ENCODE peak calls at places on chromosomes 4 and X, in four cellular contexts. V is fibroblast of lung, M is cardiac muscle cell, A is heart left ventricle. B is an unnamed sample.

GRCh38 chrX:16205840-16206239 is 38.6 kb downstream of the MAGEB17 start:
- DNase-seq in V (peak; percentile 16), M (no peak), A (no peak), B (no peak)

GRCh38 chrX:78527263-78527662 is 131.9 kb downstream of the RTL3 start:
- DNase-seq in V (no peak), M (no peak), A (no peak), B (no peak)

GRCh38 chr4:98633159-98633558 is 25.3 kb downstream of the TSPAN5 start:
- DNase-seq in V (no peak), M (no peak), A (no peak), B (no peak)

GRCh38 chr4:66376396-66376795 is 706.1 kb upstream of the EPHA5 start:
- DNase-seq in V (no peak), M (peak; percentile 19), A (no peak), B (no peak)

GRCh38 chrX:33210156-33210555 is 1.2 kb downstream of the DMD start:
- DNase-seq in V (no peak), M (no peak), A (no peak), B (no peak)

GRCh38 chr4:60757986-60758385 is 442.1 kb upstream of the ADGRL3 start:
- DNase-seq in V (peak; percentile 19), M (peak; percentile 19), A (no peak), B (no peak)

GRCh38 chrX:101682723-101683122 is 23.1 kb upstream of the ARMCX2 start:
- DNase-seq in V (peak; percentile 1), M (no peak), A (no peak), B (no peak)

GRCh38 chr4:53015681-53016080 is 153.6 kb downstream of the RASL11B start:
- DNase-seq in V (peak; percentile 81), M (peak; percentile 91), A (peak; percentile 19), B (no peak)

GRCh38 chr4:47686294-47686872 is 151.5 kb downstream of the CORIN start:
- DNase-seq in V (peak; percentile 55), M (peak; percentile 56), A (peak; percentile 18), B (peak; percentile 26)

GRCh38 chrX:1006156-1006730 is 206.2 kb downstream of the CRLF2 start:
- DNase-seq in V (no peak), M (no peak), A (no peak), B (no peak)

GRCh38 chr4:85717847-85718246 is 242.9 kb downstream of the ARHGAP24 start:
- DNase-seq in V (no peak), M (no peak), A (no peak), B (no peak)

GRCh38 chr4:99029852-99030251 is 34.3 kb downstream of the METAP1 start:
- DNase-seq in V (no peak), M (no peak), A (no peak), B (no peak)

DNA sequence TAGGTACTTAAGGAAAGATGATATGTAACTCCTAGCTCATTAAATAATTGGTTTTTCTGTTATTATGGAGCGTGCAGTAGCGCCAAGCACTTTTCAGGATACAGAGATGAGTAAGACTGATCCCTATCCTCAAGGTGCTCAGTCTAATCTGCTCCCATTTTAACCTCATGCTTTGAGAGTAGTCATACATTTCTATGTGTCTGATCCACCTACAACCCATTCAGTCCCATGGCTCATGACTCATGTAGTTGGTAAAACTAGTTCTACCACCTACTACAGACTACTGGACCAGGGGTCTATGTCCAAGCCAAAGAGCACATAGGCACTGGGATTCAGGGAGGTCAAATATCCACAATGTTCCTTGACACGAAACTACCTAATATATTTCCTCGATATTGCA is 60.8 kb downstream of the TMEM154 start:
- DNase-seq in V (no peak), M (no peak), A (no peak), B (no peak)
- H3K4me3 ChIP-seq in V (no peak overlapping the region), M (no peak overlapping the region), A (no peak overlapping the region), B (no peak overlapping the region)

GRCh38 chr4:183397741-183398297 is 46.6 kb upstream of the CDKN2AIP start:
- DNase-seq in V (no peak), M (no peak), A (no peak), B (no peak)
- H3K4me3 ChIP-seq in V (no peak overlapping the region), M (no peak overlapping the region), A (peak overlapping the region; percentile 59), B (peak overlapping the region; percentile 38)

GRCh38 chr4:140156529-140157171 is 2.7 kb upstream of the MAML3 start:
- DNase-seq in V (no peak), M (no peak), A (no peak), B (no peak)
- H3K4me3 ChIP-seq in V (no peak overlapping the region), M (no peak overlapping the region), A (no peak overlapping the region), B (no peak overlapping the region)

DNA sequence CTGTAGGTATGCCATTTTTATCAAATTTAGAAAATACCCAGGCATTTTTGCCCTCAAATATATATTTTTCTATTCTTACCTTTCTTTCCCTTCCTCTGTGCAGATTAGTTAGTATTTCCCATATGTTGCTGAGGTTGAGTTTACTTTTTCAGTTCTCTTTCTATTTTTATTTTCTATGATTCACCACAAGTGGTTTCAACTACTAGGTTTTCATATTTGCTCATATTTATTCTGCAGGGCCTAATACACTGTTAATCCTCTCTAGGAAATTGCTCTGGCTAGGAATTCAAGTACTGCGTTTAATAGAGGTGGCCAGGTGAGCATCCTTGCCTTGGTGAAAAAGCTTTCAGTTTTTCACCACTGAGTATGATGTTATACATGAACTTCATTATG is 1535.3 kb upstream of the PCDH10 start:
- DNase-seq in V (peak; percentile 7), M (no peak), A (no peak), B (no peak)
- H3K4me3 ChIP-seq in V (no peak overlapping the region), M (no peak overlapping the region), A (no peak overlapping the region), B (no peak overlapping the region)

GRCh38 chr4:40331092-40331824 is 3.9 kb upstream of the CHRNA9 start:
- DNase-seq in V (peak; percentile 79), M (peak; percentile 67), A (no peak), B (peak; percentile 40)

GRCh38 chr4:40331937-40332336 is 3.2 kb upstream of the CHRNA9 start:
- DNase-seq in V (no peak), M (no peak), A (no peak), B (no peak)

GRCh38 chr4:40328383-40328782 is 6.8 kb upstream of the CHRNA9 start:
- DNase-seq in V (no peak), M (no peak), A (no peak), B (no peak)

GRCh38 chr4:40329805-40330204 is 5.3 kb upstream of the CHRNA9 start:
- DNase-seq in V (no peak), M (no peak), A (no peak), B (no peak)

DNA sequence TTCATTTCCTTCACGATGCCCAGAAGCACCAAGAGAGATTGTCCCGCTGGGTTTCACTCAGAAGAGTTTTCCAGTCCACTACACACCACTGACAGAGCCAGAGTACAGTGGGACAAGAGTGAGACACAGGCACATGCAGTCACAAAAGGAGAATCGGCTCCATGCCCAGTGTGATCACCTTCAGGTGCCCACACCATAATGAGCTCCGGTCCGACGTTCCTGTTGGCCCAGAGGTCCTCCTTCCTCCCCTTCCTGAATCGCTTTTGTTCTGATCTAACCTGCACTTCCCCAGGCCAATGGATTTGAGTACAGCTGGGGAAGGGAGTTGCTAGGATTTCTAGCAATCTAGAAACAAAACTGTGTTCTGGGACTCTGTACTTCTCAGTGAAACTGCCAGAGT is 4.6 kb upstream of the CHRNA9 start:
- DNase-seq in V (no peak), M (no peak), A (no peak), B (no peak)
- H3K4me3 ChIP-seq in V (no peak overlapping the region), M (no peak overlapping the region), A (no peak overlapping the region), B (no peak overlapping the region)

GRCh38 chrX:122272011-122272410 is 912.1 kb upstream of the GRIA3 start:
- DNase-seq in V (no peak), M (no peak), A (no peak), B (no peak)
- H3K4me3 ChIP-seq in V (no peak overlapping the region), M (no peak overlapping the region), A (no peak overlapping the region), B (no peak overlapping the region)

GRCh38 chrX:153903238-153903980 is 1.1 kb upstream of the AVPR2 start:
- DNase-seq in V (no peak), M (no peak), A (peak; percentile 33), B (no peak)
- H3K4me3 ChIP-seq in V (no peak overlapping the region), M (no peak overlapping the region), A (no peak overlapping the region), B (no peak overlapping the region)